ENCODE peak calls at places on chromosome 2, in five cellular contexts. One of them, this sample, is unnamed.

GRCh38 chr2:5587726-5588125 is 104.5 kb upstream of the SOX11 start:
- DNase-seq in fibroblast of mammary gland: no peak
- DNase-seq in mesothelial cell of epicardium: no peak
- DNase-seq in astrocyte of the spinal cord: no peak
- DNase-seq in lung: no peak
- DNase-seq in this sample: no peak

GRCh38 chr2:112474844-112475486 is 7.0 kb upstream of the TTL start:
- DNase-seq in astrocyte of the spinal cord: peak
- DNase-seq in mesothelial cell of epicardium: no peak
- DNase-seq in fibroblast of mammary gland: peak
- DNase-seq in lung: no peak
- DNase-seq in this sample: no peak

GRCh38 chr2:198471291-198471690 is 666.9 kb downstream of the PLCL1 start:
- DNase-seq in lung: no peak
- DNase-seq in fibroblast of mammary gland: no peak
- DNase-seq in astrocyte of the spinal cord: no peak
- DNase-seq in mesothelial cell of epicardium: no peak
- DNase-seq in this sample: no peak

GRCh38 chr2:45612265-45612664 is 1.2 kb upstream of the SRBD1 start:
- DNase-seq in mesothelial cell of epicardium: no peak
- DNase-seq in fibroblast of mammary gland: no peak
- DNase-seq in lung: no peak
- DNase-seq in astrocyte of the spinal cord: no peak
- DNase-seq in this sample: no peak

GRCh38 chr2:85846411-85846810 is 42.4 kb downstream of the ST3GAL5 start:
- DNase-seq in astrocyte of the spinal cord: peak
- DNase-seq in mesothelial cell of epicardium: no peak
- DNase-seq in lung: no peak
- DNase-seq in fibroblast of mammary gland: peak
- DNase-seq in this sample: no peak

GRCh38 chr2:98508690-98509054 is 64.0 kb downstream of the INPP4A start:
- DNase-seq in astrocyte of the spinal cord: peak
- DNase-seq in mesothelial cell of epicardium: no peak
- DNase-seq in lung: peak
- DNase-seq in fibroblast of mammary gland: peak
- DNase-seq in this sample: peak

GRCh38 chr2:12448846-12449480 is 267.8 kb upstream of the TRIB2 start:
- DNase-seq in lung: no peak
- DNase-seq in fibroblast of mammary gland: peak
- DNase-seq in astrocyte of the spinal cord: peak
- DNase-seq in mesothelial cell of epicardium: no peak
- DNase-seq in this sample: no peak

GRCh38 chr2:212357606-212358005 is 181.0 kb downstream of the ERBB4 start:
- DNase-seq in astrocyte of the spinal cord: no peak
- DNase-seq in mesothelial cell of epicardium: no peak
- DNase-seq in lung: no peak
- DNase-seq in fibroblast of mammary gland: no peak
- DNase-seq in this sample: no peak

GRCh38 chr2:2101924-2102323 is 229.2 kb downstream of the MYT1L start:
- DNase-seq in astrocyte of the spinal cord: no peak
- DNase-seq in fibroblast of mammary gland: peak
- DNase-seq in lung: no peak
- DNase-seq in mesothelial cell of epicardium: no peak
- DNase-seq in this sample: no peak

DNA sequence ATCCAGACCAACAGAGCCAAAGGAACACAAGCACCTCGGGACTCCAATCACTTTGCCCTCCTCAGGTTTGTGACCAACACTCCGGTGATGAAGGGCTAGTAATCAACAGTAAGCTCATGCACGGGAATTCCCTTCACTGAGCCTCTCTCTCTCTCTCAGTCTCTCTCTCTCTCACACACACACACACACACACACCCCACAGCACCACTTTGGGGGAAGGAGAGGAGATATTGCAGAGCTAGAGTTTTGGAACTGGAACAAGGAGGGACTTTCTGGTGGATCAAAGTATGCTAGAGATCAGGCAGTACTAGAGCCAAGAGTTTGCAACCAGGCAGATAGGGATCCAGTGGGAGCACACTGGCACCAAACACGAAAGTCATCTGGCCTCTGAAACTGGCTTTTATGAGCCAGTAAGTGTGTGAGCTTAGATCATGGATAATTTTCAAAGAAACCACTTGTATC is 98.7 kb downstream of the ANKRD44 start:
- DNase-seq in lung: no peak
- DNase-seq in astrocyte of the spinal cord: no peak
- DNase-seq in mesothelial cell of epicardium: no peak
- DNase-seq in fibroblast of mammary gland: no peak
- DNase-seq in this sample: no peak
- TF ChIP-seq CTCF in lung: no peak
- TF ChIP-seq CTCF in astrocyte of the spinal cord: no peak
- TF ChIP-seq CTCF in mesothelial cell of epicardium: no peak
- TF ChIP-seq CTCF in fibroblast of mammary gland: no peak
- TF ChIP-seq CTCF in this sample: no peak

GRCh38 chr2:233058717-233059546 is 1.2 kb upstream of the INPP5D start:
- DNase-seq in mesothelial cell of epicardium: no peak
- DNase-seq in fibroblast of mammary gland: no peak
- DNase-seq in astrocyte of the spinal cord: no peak
- DNase-seq in lung: no peak
- DNase-seq in this sample: no peak

GRCh38 chr2:233060500-233061006 is 411 bp downstream of the INPP5D start:
- DNase-seq in lung: no peak
- DNase-seq in astrocyte of the spinal cord: no peak
- DNase-seq in mesothelial cell of epicardium: no peak
- DNase-seq in fibroblast of mammary gland: no peak
- DNase-seq in this sample: no peak

GRCh38 chr2:233059797-233060499 is at the start of gene INPP5D:
- DNase-seq in fibroblast of mammary gland: no peak
- DNase-seq in astrocyte of the spinal cord: no peak
- DNase-seq in mesothelial cell of epicardium: no peak
- DNase-seq in lung: peak
- DNase-seq in this sample: peak

GRCh38 chr2:233061007-233061590 is 957 bp downstream of the INPP5D start:
- DNase-seq in astrocyte of the spinal cord: no peak
- DNase-seq in lung: no peak
- DNase-seq in mesothelial cell of epicardium: no peak
- DNase-seq in fibroblast of mammary gland: no peak
- DNase-seq in this sample: no peak

GRCh38 chr2:233059547-233059796 is 670 bp upstream of the INPP5D start:
- DNase-seq in fibroblast of mammary gland: no peak
- DNase-seq in astrocyte of the spinal cord: no peak
- DNase-seq in lung: no peak
- DNase-seq in mesothelial cell of epicardium: no peak
- DNase-seq in this sample: no peak
- TF ChIP-seq CTCF in fibroblast of mammary gland: no peak
- TF ChIP-seq CTCF in astrocyte of the spinal cord: no peak
- TF ChIP-seq CTCF in lung: no peak
- TF ChIP-seq CTCF in mesothelial cell of epicardium: no peak
- TF ChIP-seq CTCF in this sample: no peak

DNA sequence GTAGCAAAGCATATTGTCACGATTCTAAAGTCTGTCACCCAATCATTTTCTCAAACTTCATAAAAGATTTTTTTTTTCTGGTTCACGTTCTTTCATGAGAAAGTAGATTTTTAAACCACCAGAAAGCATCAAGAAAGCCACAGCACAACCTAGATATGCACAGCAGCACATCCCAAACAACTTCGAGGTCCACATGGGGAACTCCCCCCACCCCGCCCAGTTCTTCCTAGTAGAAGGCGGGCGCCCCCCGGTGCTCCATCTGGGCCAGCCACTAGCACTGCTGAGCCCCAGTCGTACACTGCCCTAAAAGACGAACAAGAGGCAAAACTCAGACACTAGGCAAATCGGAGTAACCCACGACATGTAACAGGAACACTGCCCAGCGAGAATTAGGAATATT is 15.5 kb downstream of the HDLBP start:
- DNase-seq in lung: no peak
- DNase-seq in fibroblast of mammary gland: no peak
- DNase-seq in astrocyte of the spinal cord: no peak
- DNase-seq in mesothelial cell of epicardium: no peak
- DNase-seq in this sample: no peak
- TF ChIP-seq CTCF in lung: no peak
- TF ChIP-seq CTCF in fibroblast of mammary gland: no peak
- TF ChIP-seq CTCF in astrocyte of the spinal cord: no peak
- TF ChIP-seq CTCF in mesothelial cell of epicardium: no peak
- TF ChIP-seq CTCF in this sample: no peak

GRCh38 chr2:55511508-55512124 is 7.9 kb upstream of the CFAP36 start:
- DNase-seq in lung: no peak
- DNase-seq in mesothelial cell of epicardium: no peak
- DNase-seq in fibroblast of mammary gland: peak
- DNase-seq in astrocyte of the spinal cord: peak
- DNase-seq in this sample: no peak
- TF ChIP-seq CTCF in lung: no peak
- TF ChIP-seq CTCF in mesothelial cell of epicardium: peak
- TF ChIP-seq CTCF in fibroblast of mammary gland: peak
- TF ChIP-seq CTCF in astrocyte of the spinal cord: peak
- TF ChIP-seq CTCF in this sample: no peak

GRCh38 chr2:152033146-152033545 is 65.7 kb downstream of the CACNB4 start:
- DNase-seq in lung: no peak
- DNase-seq in fibroblast of mammary gland: no peak
- DNase-seq in mesothelial cell of epicardium: no peak
- DNase-seq in astrocyte of the spinal cord: no peak
- DNase-seq in this sample: no peak
- TF ChIP-seq CTCF in lung: no peak
- TF ChIP-seq CTCF in fibroblast of mammary gland: no peak
- TF ChIP-seq CTCF in mesothelial cell of epicardium: no peak
- TF ChIP-seq CTCF in astrocyte of the spinal cord: no peak
- TF ChIP-seq CTCF in this sample: no peak

GRCh38 chr2:206442516-206442853 is 847 bp upstream of the ADAM23 start:
- DNase-seq in mesothelial cell of epicardium: no peak
- DNase-seq in lung: no peak
- DNase-seq in fibroblast of mammary gland: no peak
- DNase-seq in astrocyte of the spinal cord: no peak
- DNase-seq in this sample: no peak

GRCh38 chr2:206438196-206438727 is 5.1 kb upstream of the ADAM23 start:
- DNase-seq in lung: no peak
- DNase-seq in mesothelial cell of epicardium: no peak
- DNase-seq in astrocyte of the spinal cord: no peak
- DNase-seq in fibroblast of mammary gland: peak
- DNase-seq in this sample: no peak

GRCh38 chr2:206443735-206444527 is 599 bp downstream of the ADAM23 start:
- DNase-seq in lung: no peak
- DNase-seq in mesothelial cell of epicardium: peak
- DNase-seq in astrocyte of the spinal cord: peak
- DNase-seq in fibroblast of mammary gland: peak
- DNase-seq in this sample: no peak

GRCh38 chr2:206445948-206446347 is 2.6 kb downstream of the ADAM23 start:
- DNase-seq in lung: no peak
- DNase-seq in fibroblast of mammary gland: no peak
- DNase-seq in mesothelial cell of epicardium: no peak
- DNase-seq in astrocyte of the spinal cord: no peak
- DNase-seq in this sample: no peak

GRCh38 chr2:206442854-206443734 is at the start of gene ADAM23:
- DNase-seq in lung: no peak
- DNase-seq in fibroblast of mammary gland: peak
- DNase-seq in mesothelial cell of epicardium: peak
- DNase-seq in astrocyte of the spinal cord: peak
- DNase-seq in this sample: no peak
- TF ChIP-seq CTCF in lung: no peak
- TF ChIP-seq CTCF in fibroblast of mammary gland: peak
- TF ChIP-seq CTCF in mesothelial cell of epicardium: no peak
- TF ChIP-seq CTCF in astrocyte of the spinal cord: peak
- TF ChIP-seq CTCF in this sample: no peak

GRCh38 chr2:138491495-138491862 is 10.1 kb upstream of the SPOPL start:
- DNase-seq in mesothelial cell of epicardium: no peak
- DNase-seq in lung: no peak
- DNase-seq in fibroblast of mammary gland: no peak
- DNase-seq in astrocyte of the spinal cord: no peak
- DNase-seq in this sample: no peak

GRCh38 chr2:138485019-138485418 is 16.6 kb upstream of the SPOPL start:
- DNase-seq in fibroblast of mammary gland: peak
- DNase-seq in lung: no peak
- DNase-seq in astrocyte of the spinal cord: no peak
- DNase-seq in mesothelial cell of epicardium: no peak
- DNase-seq in this sample: no peak

GRCh38 chr2:138492160-138492559 is 9.4 kb upstream of the SPOPL start:
- DNase-seq in lung: no peak
- DNase-seq in fibroblast of mammary gland: no peak
- DNase-seq in astrocyte of the spinal cord: no peak
- DNase-seq in mesothelial cell of epicardium: no peak
- DNase-seq in this sample: no peak

GRCh38 chr2:138490673-138491494 is 10.7 kb upstream of the SPOPL start:
- DNase-seq in mesothelial cell of epicardium: no peak
- DNase-seq in astrocyte of the spinal cord: no peak
- DNase-seq in fibroblast of mammary gland: no peak
- DNase-seq in lung: no peak
- DNase-seq in this sample: no peak

GRCh38 chr2:138486347-138487198 is 15.0 kb upstream of the SPOPL start:
- DNase-seq in fibroblast of mammary gland: no peak
- DNase-seq in lung: no peak
- DNase-seq in astrocyte of the spinal cord: no peak
- DNase-seq in mesothelial cell of epicardium: no peak
- DNase-seq in this sample: no peak
- TF ChIP-seq CTCF in fibroblast of mammary gland: no peak
- TF ChIP-seq CTCF in lung: no peak
- TF ChIP-seq CTCF in astrocyte of the spinal cord: no peak
- TF ChIP-seq CTCF in mesothelial cell of epicardium: no peak
- TF ChIP-seq CTCF in this sample: no peak

GRCh38 chr2:234669611-234670010 is 172.7 kb upstream of the ARL4C start:
- DNase-seq in fibroblast of mammary gland: no peak
- DNase-seq in lung: no peak
- DNase-seq in mesothelial cell of epicardium: no peak
- DNase-seq in astrocyte of the spinal cord: no peak
- DNase-seq in this sample: no peak
- TF ChIP-seq CTCF in fibroblast of mammary gland: peak
- TF ChIP-seq CTCF in lung: no peak
- TF ChIP-seq CTCF in mesothelial cell of epicardium: no peak
- TF ChIP-seq CTCF in astrocyte of the spinal cord: peak
- TF ChIP-seq CTCF in this sample: no peak

This sample was measured in natural killer cell.